ENCODE peak calls at places on chromosome 12, in five cellular contexts. B is naive B cell, W is HFF-Myc, K is gastrocnemius medialis, V is HEK293T. S is an unnamed sample.

GRCh38 chr12:95102916-95103671 is 29.7 kb upstream of the NR2C1 start:
- DNase-seq in B (no peak), W (peak), K (no peak), V (peak), S (no peak)

GRCh38 chr12:94458882-94459772 is 540 bp downstream of the CEP83 start:
- DNase-seq in B (peak), W (no peak), K (no peak), V (peak), S (no peak)

GRCh38 chr12:117261267-117261666 is 71.0 kb upstream of the FBXO21 start:
- DNase-seq in B (no peak), W (peak), K (no peak), V (no peak), S (no peak)

GRCh38 chr12:26088999-26089398 is 35.8 kb downstream of the BHLHE41 start:
- DNase-seq in B (no peak), W (no peak), K (no peak), V (no peak), S (no peak)

GRCh38 chr12:78759387-78759786 is 105.2 kb upstream of the SYT1 start:
- DNase-seq in B (no peak), W (peak), K (no peak), V (no peak), S (no peak)

GRCh38 chr12:27012982-27013255 is 1.3 kb downstream of the TM7SF3 start:
- DNase-seq in B (no peak), W (no peak), K (no peak), V (no peak), S (no peak)

GRCh38 chr12:111412830-111413441 is 7.2 kb downstream of the SH2B3 start:
- DNase-seq in B (no peak), W (no peak), K (no peak), V (no peak), S (no peak)

GRCh38 chr12:28060901-28061300 is 88.4 kb upstream of the PTHLH start:
- DNase-seq in B (no peak), W (no peak), K (no peak), V (no peak), S (no peak)

GRCh38 chr12:2638273-2639019 is 156.3 kb upstream of the FKBP4 start:
- DNase-seq in B (no peak), W (no peak), K (no peak), V (no peak), S (no peak)

GRCh38 chr12:103637429-103637828 is 50.4 kb downstream of the STAB2 start:
- DNase-seq in B (no peak), W (no peak), K (no peak), V (no peak), S (no peak)

GRCh38 chr12:94109154-94109553 is 39.2 kb upstream of the PLXNC1 start:
- DNase-seq in B (no peak), W (peak), K (no peak), V (no peak), S (no peak)

GRCh38 chr12:124774462-124775167 is 89.0 kb downstream of the SCARB1 start:
- DNase-seq in B (no peak), W (no peak), K (peak), V (no peak), S (no peak)

GRCh38 chr12:64461634-64462414 is 9.9 kb downstream of the TBK1 start:
- DNase-seq in B (no peak), W (no peak), K (no peak), V (no peak), S (no peak)